ENCODE peak calls at places on chromosomes 4 and X, in nine cellular contexts. H, V, Y, A, G, S, T, I and O are unnamed samples.

GRCh38 chrX:53312946-53313745 is 31.8 kb upstream of the IQSEC2 start:
- DNase-seq in I (peak), S (no peak), H (peak), A (peak), G (peak), T (no peak), Y (peak), V (peak), O (peak)

GRCh38 chr4:136489101-136489500 is 1043.2 kb downstream of the PCDH18 start:
- DNase-seq in S (no peak), V (no peak), H (no peak), I (no peak), G (no peak), T (no peak), Y (no peak), A (no peak), O (no peak)

GRCh38 chr4:964346-965025 is 8.9 kb downstream of the DGKQ start:
- DNase-seq in S (no peak), G (no peak), A (no peak), V (no peak), H (no peak), I (no peak), T (peak), Y (no peak), O (no peak)

GRCh38 chr4:89939994-89940393 is 45.3 kb downstream of the MMRN1 start:
- DNase-seq in S (no peak), Y (no peak), A (no peak), I (no peak), T (no peak), V (no peak), G (no peak), H (peak), O (peak)

GRCh38 chr4:39042365-39042764 is 10.2 kb upstream of the TMEM156 start:
- DNase-seq in S (no peak), G (no peak), V (no peak), I (no peak), Y (no peak), T (no peak), H (no peak), A (no peak), O (no peak)

GRCh38 chr4:105967058-105967658 is 71.9 kb downstream of the NPNT start:
- DNase-seq in S (no peak), Y (no peak), I (no peak), G (no peak), H (no peak), T (no peak), V (no peak), A (no peak), O (no peak)

GRCh38 chrX:24110049-24110448 is 39.5 kb upstream of the ZFX start:
- DNase-seq in V (no peak), G (no peak), T (no peak), I (no peak), A (no peak), Y (no peak), S (no peak), H (no peak), O (no peak)

GRCh38 chr4:153297116-153297515 is 47.4 kb upstream of the MND1 start:
- DNase-seq in T (no peak), G (no peak), Y (no peak), V (no peak), S (no peak), I (no peak), H (no peak), A (no peak), O (no peak)

GRCh38 chrX:23959781-23960180 is 52.0 kb downstream of the CXorf58 start:
- DNase-seq in Y (no peak), T (no peak), G (no peak), I (no peak), S (no peak), H (no peak), A (no peak), V (no peak), O (no peak)

GRCh38 chr4:65521666-65522065 is 148.6 kb downstream of the EPHA5 start:
- DNase-seq in A (no peak), S (no peak), V (no peak), T (no peak), H (no peak), I (no peak), Y (no peak), G (no peak), O (no peak)

GRCh38 chr4:27184508-27185155 is 324.0 kb downstream of the STIM2 start:
- DNase-seq in V (peak), T (no peak), Y (no peak), G (no peak), S (no peak), A (no peak), H (no peak), I (no peak), O (no peak)

GRCh38 chrX:13599491-13599890 is 30.1 kb downstream of the EGFL6 start:
- DNase-seq in Y (no peak), S (no peak), V (no peak), G (no peak), H (no peak), I (no peak), T (no peak), A (no peak), O (no peak)

GRCh38 chr4:75432683-75433082 is 81.5 kb downstream of the RCHY1 start:
- DNase-seq in A (no peak), Y (no peak), I (no peak), T (no peak), S (no peak), H (no peak), V (peak), G (no peak), O (peak)

GRCh38 chrX:25721564-25721963 is 416.6 kb upstream of the MAGEB18 start:
- DNase-seq in H (no peak), A (no peak), S (no peak), T (no peak), Y (no peak), V (no peak), I (no peak), G (no peak), O (peak)

GRCh38 chr4:6197433-6198174 is 2.7 kb downstream of the JAKMIP1 start:
- DNase-seq in T (no peak), S (no peak), G (no peak), I (no peak), V (no peak), H (no peak), Y (no peak), A (no peak), O (no peak)

GRCh38 chr4:82363896-82364487 is 9.8 kb downstream of the HNRNPD start:
- DNase-seq in I (no peak), S (no peak), G (no peak), V (no peak), A (no peak), Y (no peak), H (no peak), T (no peak), O (no peak)

GRCh38 chr4:140717313-140717712 is 38.9 kb downstream of the TBC1D9 start:
- DNase-seq in G (no peak), I (no peak), A (no peak), S (no peak), T (no peak), H (no peak), V (peak), Y (no peak), O (peak)

GRCh38 chr4:70705146-70705855 is 16.5 kb upstream of the RUFY3 start:
- DNase-seq in T (peak), H (peak), I (peak), A (peak), S (no peak), V (peak), G (peak), Y (peak), O (peak)

GRCh38 chr4:20127626-20128025 is 124.1 kb upstream of the SLIT2 start:
- DNase-seq in G (no peak), T (no peak), S (no peak), A (no peak), V (peak), Y (no peak), H (no peak), I (no peak), O (no peak)

GRCh38 chr4:130249002-130249401 is 1153.0 kb downstream of the C4orf33 start:
- DNase-seq in V (no peak), G (no peak), T (no peak), H (no peak), A (no peak), Y (no peak), S (no peak), I (no peak), O (no peak)

GRCh38 chr4:40150932-40151331 is 45.9 kb upstream of the RHOH start:
- DNase-seq in V (no peak), A (no peak), H (no peak), S (no peak), T (no peak), G (no peak), Y (no peak), I (no peak), O (no peak)

GRCh38 chr4:10082459-10083272 is 33.9 kb downstream of the WDR1 start:
- DNase-seq in T (peak), G (no peak), H (no peak), Y (no peak), V (no peak), I (no peak), S (no peak), A (no peak), O (no peak)

GRCh38 chr4:99352602-99353580 is at the start of gene ADH1C:
- DNase-seq in T (no peak), H (peak), V (peak), I (no peak), A (no peak), Y (no peak), G (no peak), S (no peak), O (no peak)

GRCh38 chr4:8472689-8473197 is 32.2 kb downstream of the TRMT44 start:
- DNase-seq in I (no peak), Y (no peak), A (no peak), T (no peak), H (no peak), S (no peak), V (no peak), G (no peak), O (no peak)

GRCh38 chr4:78602334-78602733 is 50.8 kb downstream of the ANXA3 start:
- DNase-seq in V (no peak), G (no peak), A (no peak), H (peak), I (no peak), S (no peak), T (no peak), Y (no peak), O (peak)

GRCh38 chrX:9595131-9595530 is 130.3 kb downstream of the TBL1X start:
- DNase-seq in S (no peak), T (no peak), Y (no peak), I (no peak), H (no peak), V (no peak), G (no peak), A (no peak), O (no peak)

GRCh38 chr4:137124278-137124932 is 407.9 kb downstream of the PCDH18 start:
- DNase-seq in T (no peak), S (no peak), H (peak), Y (no peak), A (no peak), I (no peak), V (peak), G (no peak), O (peak)

GRCh38 chr4:133151681-133152329 is 2.7 kb downstream of the PCDH10 start:
- DNase-seq in A (no peak), I (no peak), G (no peak), T (no peak), Y (no peak), H (no peak), S (no peak), V (no peak), O (no peak)

GRCh38 chr4:15755321-15755750 is 22.8 kb upstream of the CD38 start:
- DNase-seq in G (peak), V (no peak), H (no peak), I (peak), A (peak), T (no peak), S (no peak), Y (no peak), O (no peak)

GRCh38 chr4:61922766-61923165 is 722.6 kb downstream of the ADGRL3 start:
- DNase-seq in S (no peak), G (no peak), A (no peak), H (no peak), Y (no peak), V (no peak), I (no peak), T (no peak), O (no peak)

GRCh38 chr4:129999156-129999555 is 903.2 kb downstream of the C4orf33 start:
- DNase-seq in I (no peak), S (no peak), A (no peak), T (no peak), Y (no peak), G (no peak), V (no peak), H (no peak), O (no peak)

GRCh38 chr4:140083320-140083719 is 70.7 kb downstream of the MAML3 start:
- DNase-seq in H (no peak), T (no peak), A (no peak), S (no peak), Y (no peak), G (no peak), V (peak), I (no peak), O (no peak)

GRCh38 chr4:21226637-21227538 is 526.6 kb downstream of the PACRGL start:
- DNase-seq in S (no peak), V (no peak), A (no peak), G (no peak), H (no peak), Y (no peak), I (no peak), T (no peak), O (no peak)

GRCh38 chr4:67861513-67861912 is 22.3 kb downstream of the TMPRSS11D start:
- DNase-seq in Y (no peak), G (no peak), A (no peak), V (no peak), T (no peak), I (no peak), S (no peak), H (no peak), O (no peak)

GRCh38 chr4:1763550-1764080 is 29.5 kb upstream of the FGFR3 start:
- DNase-seq in G (no peak), T (no peak), Y (no peak), A (no peak), S (no peak), V (peak), H (peak), I (no peak), O (no peak)

GRCh38 chr4:96227515-96227914 is 387.6 kb downstream of the PDHA2 start:
- DNase-seq in S (no peak), H (no peak), Y (no peak), T (no peak), G (no peak), I (no peak), A (no peak), V (no peak), O (no peak)

GRCh38 chr4:112916868-112917267 is 132.6 kb upstream of the ANK2 start:
- DNase-seq in Y (no peak), H (no peak), V (no peak), I (no peak), G (no peak), S (no peak), A (no peak), T (no peak), O (no peak)

GRCh38 chr4:8021796-8022195 is 82.1 kb upstream of the AFAP1 start:
- DNase-seq in G (no peak), H (no peak), I (no peak), S (no peak), A (no peak), V (no peak), Y (no peak), T (no peak), O (no peak)

GRCh38 chr4:56078866-56079265 is 130.1 kb downstream of the CEP135 start:
- DNase-seq in I (no peak), V (peak), H (no peak), S (no peak), A (no peak), G (no peak), T (no peak), Y (no peak), O (peak)